ENCODE peak calls at places on chromosomes 5 and 9, in six cellular contexts. G, F, R, N, U and Z are unnamed samples.

GRCh38 chr5:66828551-66829421 is 232.6 kb downstream of the MAST4 start:
- DNase-seq in N (peak), U (peak), F (peak), G (peak), R (peak), Z (no peak)

GRCh38 chr5:89421035-89421434 is 538.1 kb upstream of the MEF2C start:
- DNase-seq in R (peak), U (no peak), F (peak), N (no peak), G (peak), Z (no peak)

GRCh38 chr5:157516016-157516415 is 56.0 kb downstream of the NIPAL4 start:
- DNase-seq in U (no peak), G (no peak), F (peak), R (peak), N (peak), Z (no peak)

GRCh38 chr5:142129447-142129846 is 20.9 kb downstream of the NDFIP1 start:
- DNase-seq in G (no peak), F (no peak), N (no peak), U (no peak), R (no peak), Z (no peak)

GRCh38 chr5:111855356-111855755 is 98.4 kb upstream of the NREP start:
- DNase-seq in R (no peak), U (no peak), N (no peak), F (no peak), G (peak), Z (no peak)

GRCh38 chr9:93132946-93133640 is 958 bp downstream of the NINJ1 start:
- DNase-seq in U (peak), N (no peak), G (peak), R (no peak), F (peak), Z (peak)

GRCh38 chr5:66234241-66234640 is 90.1 kb downstream of the SREK1 start:
- DNase-seq in F (no peak), U (no peak), R (no peak), G (no peak), N (no peak), Z (no peak)

GRCh38 chr5:102818345-102818744 is 63.2 kb downstream of the PAM start:
- DNase-seq in U (peak), G (no peak), N (no peak), F (no peak), R (no peak), Z (no peak)

GRCh38 chr5:169106906-169107305 is 194.0 kb downstream of the SLIT3 start:
- DNase-seq in R (no peak), F (no peak), U (no peak), N (no peak), G (no peak), Z (no peak)

GRCh38 chr5:153551537-153552079 is 61.1 kb downstream of the GRIA1 start:
- DNase-seq in R (peak), F (peak), N (peak), G (peak), U (no peak), Z (peak)

GRCh38 chr5:109921735-109922395 is 232.1 kb downstream of the MAN2A1 start:
- DNase-seq in G (no peak), F (peak), U (peak), N (peak), R (no peak), Z (no peak)

GRCh38 chr5:32714836-32715235 is 3.7 kb downstream of the NPR3 start:
- DNase-seq in G (no peak), R (no peak), N (no peak), F (peak), U (no peak), Z (no peak)
- H3K4me3 ChIP-seq in G (no peak), R (no peak), N (no peak), F (no peak), U (no peak), Z (no peak)

DNA sequence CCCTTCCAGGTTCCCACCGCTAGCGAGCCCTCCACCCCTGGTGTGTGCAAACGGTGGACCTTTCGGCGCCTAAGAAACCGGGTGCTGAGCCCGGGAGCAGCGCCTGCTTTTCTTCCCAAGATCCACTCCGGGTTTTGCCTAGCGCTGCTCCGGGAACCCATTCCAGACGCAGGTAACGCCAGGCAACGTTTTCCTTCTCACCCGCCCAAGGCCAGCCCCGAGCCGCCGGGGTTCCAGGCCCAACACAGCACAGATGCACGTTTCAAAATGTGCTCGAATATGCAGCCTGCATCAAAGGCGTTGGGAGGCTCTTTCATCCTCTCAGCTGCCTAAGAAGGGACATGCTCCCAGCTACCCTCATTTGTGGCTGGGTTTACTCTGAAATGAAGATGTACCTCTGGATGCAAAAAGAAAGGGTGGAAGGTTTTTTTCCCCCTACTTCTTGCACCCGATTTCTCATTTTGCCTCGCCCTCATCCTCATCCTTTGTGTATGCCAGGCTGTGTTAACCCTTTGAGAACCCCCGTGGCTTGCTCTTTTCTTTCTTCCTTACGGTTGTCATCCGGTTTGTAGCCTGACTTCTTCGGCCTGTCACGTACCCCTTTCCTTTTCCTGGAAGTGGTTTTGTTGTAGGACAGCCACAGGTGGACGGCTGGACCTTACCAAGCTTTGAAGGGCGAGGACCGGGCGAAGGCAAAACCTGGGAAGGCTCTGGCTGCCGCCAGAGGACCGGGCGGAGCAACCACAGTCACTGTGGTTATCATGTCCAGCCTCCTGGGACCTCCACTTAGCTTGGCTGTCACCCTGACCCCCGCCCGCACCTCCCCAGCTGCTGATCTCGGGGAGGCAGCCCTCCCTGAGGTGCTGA is 227.0 kb downstream of the SMARCA2 start:
- DNase-seq in R (peak), F (peak), G (peak), N (peak), U (peak), Z (peak)
- H3K4me3 ChIP-seq in R (peak), F (peak), G (peak), N (peak), U (peak), Z (peak)

DNA sequence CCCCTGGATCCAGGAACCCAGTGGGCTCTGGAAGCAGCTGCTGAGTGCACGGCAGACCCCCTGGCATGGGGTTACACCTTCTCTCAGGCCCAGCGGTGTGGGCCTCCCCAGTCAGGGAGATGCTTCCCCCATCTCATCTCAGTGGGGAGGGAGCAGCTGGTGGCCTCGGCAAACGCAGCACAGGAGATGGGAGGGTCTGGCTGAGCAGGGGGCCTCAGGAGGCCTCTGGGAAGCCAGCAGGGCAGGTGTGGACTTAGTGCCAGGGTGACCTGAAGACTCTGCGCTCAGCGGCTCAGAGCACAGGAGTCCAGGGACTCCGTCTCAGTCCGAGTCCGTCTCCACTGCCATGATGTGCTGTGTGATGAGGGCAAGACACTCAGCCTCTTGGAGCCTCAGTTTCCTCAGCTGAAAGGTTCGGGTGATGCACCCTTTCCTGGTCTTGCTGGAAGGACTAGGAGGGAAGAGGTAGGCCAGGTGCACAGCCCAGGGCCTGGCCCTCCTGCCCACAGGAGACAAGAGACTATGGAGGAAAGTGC is 100.6 kb downstream of the GTF3C4 start:
- DNase-seq in G (no peak), U (no peak), R (no peak), N (no peak), F (no peak), Z (no peak)
- H3K4me3 ChIP-seq in G (no peak), U (peak), R (peak), N (peak), F (peak), Z (peak)

DNA sequence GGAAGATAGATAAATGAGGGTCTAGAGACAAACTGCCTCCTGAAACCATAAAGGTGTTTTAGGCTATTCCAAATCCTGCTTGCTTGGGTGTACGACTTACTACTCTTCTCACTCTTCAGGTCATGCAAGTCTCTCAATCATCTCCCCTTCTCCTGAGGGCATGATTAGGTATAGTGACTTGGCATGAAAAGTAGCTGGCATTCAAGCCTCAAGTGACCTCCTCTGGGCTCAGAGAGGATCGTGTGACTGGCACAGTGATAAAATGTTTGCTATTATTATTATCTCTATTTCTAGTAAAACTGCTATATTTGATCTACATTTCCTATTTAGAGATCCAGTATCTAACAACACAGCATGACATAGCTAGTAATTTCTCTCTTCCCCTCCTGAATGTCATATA is 494.8 kb downstream of the SPOCK1 start:
- DNase-seq in N (no peak), U (no peak), G (no peak), R (no peak), F (no peak), Z (no peak)
- H3K4me3 ChIP-seq in N (no peak), U (no peak), G (no peak), R (no peak), F (no peak), Z (no peak)